ENCODE peak calls at places on chromosomes 3 and 15, in nine cellular contexts. H, Y, M, P, C, U, Z, E and Q are unnamed samples.
A peak's percentile ranks its signal among the peaks of the same experiment; 100 is the strongest.

GRCh38 chr3:188407158-188407880 is 253.4 kb downstream of the LPP start:
- DNase-seq in H (no peak), Y (no peak), M (no peak), P (no peak), C (no peak), U (no peak), Z (no peak), E (peak; percentile 76), Q (no peak)

GRCh38 chr15:69104050-69104750 is 56.2 kb upstream of the GLCE start:
- DNase-seq in H (no peak), Y (no peak), M (no peak), P (no peak), C (no peak), U (no peak), Z (no peak), E (no peak), Q (no peak)

GRCh38 chr3:50611464-50612233 is at the start of gene CISH:
- DNase-seq in H (peak; percentile 98), Y (peak; percentile 86), M (peak; percentile 59), P (peak; percentile 72), C (peak; percentile 97), U (peak; percentile 96), Z (peak; percentile 98), E (peak; percentile 94), Q (peak; percentile 97)

GRCh38 chr3:122923611-122924010 is 104.0 kb downstream of the SEMA5B start:
- DNase-seq in H (no peak), Y (no peak), M (no peak), P (no peak), C (no peak), U (no peak), Z (no peak), E (no peak), Q (no peak)

GRCh38 chr15:42152196-42152920 is 4.1 kb downstream of the PLA2G4F start:
- DNase-seq in H (peak; percentile 89), Y (no peak), M (no peak), P (peak; percentile 41), C (peak; percentile 70), U (no peak), Z (peak; percentile 78), E (peak; percentile 55), Q (no peak)

GRCh38 chr3:9101286-9101685 is 138.0 kb upstream of the RAD18 start:
- DNase-seq in H (no peak), Y (no peak), M (no peak), P (peak; percentile 71), C (no peak), U (no peak), Z (no peak), E (no peak), Q (no peak)

GRCh38 chr3:42447481-42447880 is 37.1 kb upstream of the LYZL4 start:
- DNase-seq in H (no peak), Y (no peak), M (no peak), P (no peak), C (no peak), U (no peak), Z (no peak), E (no peak), Q (no peak)

GRCh38 chr3:31581660-31582059 is 48.9 kb downstream of the STT3B start:
- DNase-seq in H (no peak), Y (peak; percentile 2), M (no peak), P (no peak), C (no peak), U (no peak), Z (no peak), E (peak; percentile 26), Q (no peak)

GRCh38 chr15:70375586-70375985 is 277.9 kb upstream of the TLE3 start:
- DNase-seq in H (no peak), Y (no peak), M (no peak), P (no peak), C (no peak), U (no peak), Z (no peak), E (no peak), Q (no peak)

GRCh38 chr3:40765884-40766283 is 241.1 kb downstream of the ZNF621 start:
- DNase-seq in H (no peak), Y (no peak), M (peak; percentile 26), P (no peak), C (no peak), U (peak; percentile 13), Z (no peak), E (peak; percentile 47), Q (no peak)

GRCh38 chr3:31661286-31661685 is 128.6 kb downstream of the STT3B start:
- DNase-seq in H (no peak), Y (no peak), M (no peak), P (no peak), C (no peak), U (no peak), Z (no peak), E (no peak), Q (no peak)

GRCh38 chr3:31051226-31051625 is 156.8 kb upstream of the GADL1 start:
- DNase-seq in H (no peak), Y (no peak), M (no peak), P (no peak), C (no peak), U (no peak), Z (no peak), E (no peak), Q (no peak)

GRCh38 chr3:46566040-46566631 is at the start of gene LRRC2:
- DNase-seq in H (peak; percentile 94), Y (peak; percentile 23), M (peak; percentile 8), P (no peak), C (peak; percentile 62), U (no peak), Z (no peak), E (peak; percentile 81), Q (no peak)

GRCh38 chr3:154851644-154852043 is 228.5 kb upstream of the MME start:
- DNase-seq in H (no peak), Y (no peak), M (no peak), P (no peak), C (no peak), U (no peak), Z (no peak), E (no peak), Q (no peak)

GRCh38 chr15:79529441-79529840 is 97.3 kb downstream of the MINAR1 start:
- DNase-seq in H (no peak), Y (no peak), M (no peak), P (no peak), C (no peak), U (no peak), Z (no peak), E (no peak), Q (no peak)

GRCh38 chr3:147392083-147392916 is 14.0 kb downstream of the ZIC4 start:
- DNase-seq in H (peak; percentile 86), Y (no peak), M (no peak), P (peak; percentile 86), C (no peak), U (peak; percentile 87), Z (no peak), E (peak; percentile 96), Q (no peak)

GRCh38 chr3:194686414-194686815 is 732 bp downstream of the FAM43A start:
- DNase-seq in H (no peak), Y (no peak), M (no peak), P (no peak), C (no peak), U (no peak), Z (no peak), E (no peak), Q (no peak)

GRCh38 chr3:57147071-57147470 is 18.1 kb downstream of the IL17RD start:
- DNase-seq in H (no peak), Y (no peak), M (no peak), P (no peak), C (no peak), U (no peak), Z (no peak), E (no peak), Q (no peak)

GRCh38 chr15:35196273-35196672 is 111.2 kb upstream of the NANOGP8 start:
- DNase-seq in H (no peak), Y (no peak), M (no peak), P (no peak), C (no peak), U (no peak), Z (no peak), E (no peak), Q (no peak)

DNA sequence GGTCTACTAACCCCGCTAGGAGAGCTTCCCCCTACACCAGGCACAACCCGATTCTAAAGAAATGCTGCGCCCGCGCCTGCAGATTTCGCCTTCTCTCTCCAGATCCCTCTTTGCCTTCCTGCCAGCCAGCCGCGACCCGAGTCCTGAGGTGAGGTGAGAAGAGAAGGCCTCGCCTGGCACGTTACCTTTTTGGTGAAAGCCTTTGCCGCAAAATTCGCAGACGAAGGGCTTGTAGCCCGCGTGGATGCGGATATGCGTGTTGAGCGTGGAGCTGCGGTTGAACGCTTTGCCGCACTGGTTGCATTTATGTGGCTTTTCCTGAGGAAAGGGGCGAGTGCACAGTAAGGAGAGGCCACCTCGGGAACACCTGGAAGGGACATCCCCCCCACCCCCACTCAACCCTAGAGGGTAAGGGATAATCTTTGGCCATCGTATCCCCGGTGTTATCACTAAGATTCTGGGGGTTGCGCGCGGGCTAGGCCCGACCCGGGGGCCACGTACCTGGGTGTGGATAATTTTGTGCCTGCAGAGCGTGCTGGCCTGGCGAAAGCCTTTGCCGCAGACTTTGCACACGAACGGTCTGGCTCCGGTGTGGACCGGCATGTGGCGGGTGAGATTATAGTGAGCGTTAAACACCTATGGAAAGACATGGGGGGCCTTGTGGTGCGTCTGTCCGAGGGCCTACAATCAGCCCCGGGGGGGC is 2.2 kb downstream of the FEZF2 start:
- DNase-seq in H (no peak), Y (no peak), M (no peak), P (no peak), C (no peak), U (no peak), Z (no peak), E (no peak), Q (no peak)
- H3K4me3 ChIP-seq in H (no peak overlapping the region), Y (no peak overlapping the region), M (no peak overlapping the region), P (peak overlapping the region; percentile 60), C (no peak overlapping the region), U (no peak overlapping the region), Z (no peak overlapping the region), E (no peak overlapping the region), Q (no peak overlapping the region)

GRCh38 chr15:93087825-93088199 is 1.2 kb downstream of the RGMA start:
- DNase-seq in H (peak; percentile 87), Y (no peak), M (peak; percentile 39), P (peak; percentile 78), C (peak; percentile 72), U (peak; percentile 81), Z (peak; percentile 73), E (peak; percentile 61), Q (peak; percentile 57)
- H3K4me3 ChIP-seq in H (peak overlapping the region; percentile 80), Y (no peak overlapping the region), M (peak overlapping the region; percentile 30), P (peak overlapping the region; percentile 74), C (no peak overlapping the region), U (peak overlapping the region; percentile 70), Z (peak overlapping the region; percentile 52), E (peak overlapping the region; percentile 55), Q (peak overlapping the region; percentile 57)

GRCh38 chr15:62465173-62465572 is 300.1 kb upstream of the C2CD4B start:
- DNase-seq in H (no peak), Y (no peak), M (no peak), P (no peak), C (no peak), U (no peak), Z (no peak), E (no peak), Q (no peak)
- H3K4me3 ChIP-seq in H (no peak overlapping the region), Y (peak overlapping the region; percentile 12), M (no peak overlapping the region), P (no peak overlapping the region), C (no peak overlapping the region), U (no peak overlapping the region), Z (no peak overlapping the region), E (peak overlapping the region; percentile 49), Q (no peak overlapping the region)

DNA sequence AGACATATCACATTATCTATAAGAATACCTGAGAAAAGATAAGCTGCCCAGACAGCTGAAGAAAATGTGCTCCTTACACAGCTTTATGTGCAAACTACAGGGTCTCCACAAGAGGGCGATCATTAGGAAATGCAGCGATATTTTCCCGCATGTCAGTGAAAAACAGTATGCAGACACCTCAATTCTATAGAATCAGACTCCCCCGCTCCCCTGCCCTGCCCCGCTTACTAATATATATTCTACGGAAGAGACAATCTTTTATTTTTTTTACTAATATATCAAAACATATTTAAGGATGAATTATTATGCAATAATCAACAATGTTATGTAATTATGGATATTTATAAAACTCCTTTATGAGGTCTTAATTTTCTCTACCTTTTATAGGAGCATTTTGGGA is 681.3 kb downstream of the ROBO1 start:
- DNase-seq in H (no peak), Y (peak; percentile 34), M (peak; percentile 43), P (peak; percentile 38), C (no peak), U (peak; percentile 53), Z (no peak), E (peak; percentile 68), Q (peak; percentile 67)
- H3K4me3 ChIP-seq in H (no peak overlapping the region), Y (no peak overlapping the region), M (no peak overlapping the region), P (peak overlapping the region; percentile 28), C (no peak overlapping the region), U (no peak overlapping the region), Z (no peak overlapping the region), E (no peak overlapping the region), Q (no peak overlapping the region)